ENCODE peak calls at places on chromosomes 3 and 15, in five cellular contexts. Q is heart left ventricle, C is left lung, S is AG10803, F is CD14-positive monocyte. X is an unnamed sample.

GRCh38 chr3:49616061-49616460 is 58.1 kb upstream of the APEH start:
- DNase-seq in Q (no peak), C (no peak), S (no peak), F (no peak), X (no peak)

GRCh38 chr15:40843885-40844542 is at the start of gene SPINT1:
- DNase-seq in Q (no peak), C (peak; percentile 90), S (no peak), F (no peak), X (peak; percentile 29)

GRCh38 chr15:77607894-77608261 is 24.8 kb downstream of the LINGO1 start:
- DNase-seq in Q (no peak), C (no peak), S (no peak), F (no peak), X (no peak)

GRCh38 chr3:56366641-56366984 is 101.7 kb downstream of the ERC2 start:
- DNase-seq in Q (no peak), C (no peak), S (no peak), F (no peak), X (no peak)

GRCh38 chr3:51975857-51976549 is 1.1 kb downstream of the ABHD14A start:
- DNase-seq in Q (peak; percentile 79), C (peak; percentile 87), S (peak; percentile 53), F (no peak), X (peak; percentile 53)

GRCh38 chr3:24605511-24605910 is 110.9 kb upstream of the THRB start:
- DNase-seq in Q (no peak), C (no peak), S (no peak), F (no peak), X (no peak)

GRCh38 chr15:26318689-26319088 is 454.2 kb downstream of the GABRB3 start:
- DNase-seq in Q (no peak), C (no peak), S (no peak), F (no peak), X (no peak)

GRCh38 chr3:55482496-55483195 is 4.5 kb downstream of the WNT5A start:
- DNase-seq in Q (no peak), C (no peak), S (peak; percentile 64), F (no peak), X (no peak)

GRCh38 chr3:71581981-71582611 is 1.4 kb downstream of the FOXP1 start:
- DNase-seq in Q (peak; percentile 63), C (peak; percentile 92), S (peak; percentile 33), F (peak; percentile 63), X (no peak)

GRCh38 chr3:185732782-185733181 is 92.1 kb downstream of the IGF2BP2 start:
- DNase-seq in Q (no peak), C (no peak), S (peak; percentile 86), F (no peak), X (no peak)

GRCh38 chr3:39412668-39413260 is 6.2 kb downstream of the RPSA start:
- DNase-seq in Q (no peak), C (no peak), S (no peak), F (no peak), X (no peak)

GRCh38 chr3:3200632-3201212 is 21.2 kb upstream of the CRBN start:
- DNase-seq in Q (peak; percentile 53), C (no peak), S (peak; percentile 61), F (no peak), X (peak; percentile 84)

GRCh38 chr15:61613729-61614128 is 384.6 kb upstream of the RORA start:
- DNase-seq in Q (no peak), C (no peak), S (peak; percentile 20), F (no peak), X (no peak)

GRCh38 chr3:149535395-149535685 is 60.8 kb downstream of the TM4SF4 start:
- DNase-seq in Q (no peak), C (no peak), S (no peak), F (no peak), X (no peak)

GRCh38 chr15:98850991-98851776 is 156.4 kb downstream of the PGPEP1L start:
- DNase-seq in Q (peak; percentile 73), C (peak; percentile 89), S (peak; percentile 73), F (peak; percentile 68), X (peak; percentile 83)

GRCh38 chr15:33587773-33588172 is 277.0 kb downstream of the RYR3 start:
- DNase-seq in Q (no peak), C (no peak), S (peak; percentile 97), F (no peak), X (no peak)

GRCh38 chr3:128489860-128490649 is 2.9 kb downstream of the GATA2 start:
- DNase-seq in Q (no peak), C (peak; percentile 82), S (no peak), F (no peak), X (no peak)

GRCh38 chr3:122299872-122300460 is 25.1 kb upstream of the CSTA start:
- DNase-seq in Q (no peak), C (no peak), S (no peak), F (no peak), X (peak; percentile 73)

GRCh38 chr15:36232491-36232890 is 346.9 kb upstream of the CDIN1 start:
- DNase-seq in Q (no peak), C (no peak), S (no peak), F (no peak), X (no peak)

GRCh38 chr3:62028236-62028635 is 345.1 kb downstream of the FEZF2 start:
- DNase-seq in Q (no peak), C (no peak), S (no peak), F (no peak), X (no peak)

GRCh38 chr3:168312991-168313390 is 217.3 kb upstream of the GOLIM4 start:
- DNase-seq in Q (no peak), C (no peak), S (no peak), F (no peak), X (no peak)

GRCh38 chr3:81302045-81302444 is 459.4 kb downstream of the GBE1 start:
- DNase-seq in Q (no peak), C (no peak), S (peak; percentile 58), F (no peak), X (peak; percentile 48)

GRCh38 chr3:153624310-153625030 is 462.4 kb downstream of the RAP2B start:
- DNase-seq in Q (no peak), C (no peak), S (no peak), F (no peak), X (peak; percentile 19)

GRCh38 chr15:46703871-46704637 is 1013.3 kb upstream of the SEMA6D start:
- DNase-seq in Q (no peak), C (no peak), S (no peak), F (no peak), X (peak; percentile 79)

GRCh38 chr3:149902498-149903139 is 68.1 kb downstream of the PFN2 start:
- DNase-seq in Q (no peak), C (no peak), S (no peak), F (no peak), X (no peak)

GRCh38 chr15:57429098-57429497 is 52.8 kb downstream of the CGNL1 start:
- DNase-seq in Q (no peak), C (no peak), S (no peak), F (no peak), X (no peak)

GRCh38 chr3:65466300-65466988 is 572.3 kb downstream of the MAGI1 start:
- DNase-seq in Q (no peak), C (no peak), S (no peak), F (no peak), X (no peak)
- TF ChIP-seq CTCF in Q (no peak), C (no peak), S (no peak), F (no peak), X (no peak)

GRCh38 chr15:70912187-70912586 is 19.6 kb downstream of the LRRC49 start:
- DNase-seq in Q (no peak), C (no peak), S (no peak), F (no peak), X (no peak)

GRCh38 chr15:70916531-70916930 is 23.9 kb downstream of the LRRC49 start:
- DNase-seq in Q (no peak), C (no peak), S (no peak), F (no peak), X (no peak)

GRCh38 chr15:70907784-70908471 is 15.3 kb downstream of the LRRC49 start:
- DNase-seq in Q (no peak), C (no peak), S (no peak), F (no peak), X (no peak)

GRCh38 chr15:70906842-70907241 is 14.2 kb downstream of the LRRC49 start:
- DNase-seq in Q (no peak), C (no peak), S (peak; percentile 48), F (no peak), X (no peak)

GRCh38 chr15:70910958-70911357 is 18.3 kb downstream of the LRRC49 start:
- DNase-seq in Q (no peak), C (no peak), S (no peak), F (no peak), X (no peak)
- TF ChIP-seq CTCF in Q (no peak), C (no peak), S (no peak), F (no peak), X (no peak)

DNA sequence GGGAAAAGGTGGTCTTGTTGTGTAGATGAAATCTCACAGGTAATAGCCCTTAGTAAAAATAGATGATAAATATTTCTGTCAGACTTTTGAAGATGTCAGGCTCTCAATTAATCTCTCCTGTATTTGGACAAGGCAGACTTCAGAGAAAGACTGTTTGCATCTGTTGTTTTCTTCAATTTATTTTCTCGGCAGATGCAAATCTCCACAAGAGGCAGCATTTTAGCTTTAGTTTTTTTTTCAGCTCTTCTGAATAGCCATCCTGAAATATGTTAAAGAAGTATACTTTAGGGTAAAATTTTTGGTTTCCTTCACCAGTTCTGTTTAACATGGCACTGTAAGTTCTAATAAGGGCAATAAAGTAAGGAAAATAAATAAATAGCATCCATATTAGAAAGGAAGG is 685.1 kb downstream of the SI start:
- DNase-seq in Q (no peak), C (no peak), S (no peak), F (no peak), X (no peak)
- TF ChIP-seq CTCF in Q (no peak), C (no peak), S (no peak), F (no peak), X (no peak)

DNA sequence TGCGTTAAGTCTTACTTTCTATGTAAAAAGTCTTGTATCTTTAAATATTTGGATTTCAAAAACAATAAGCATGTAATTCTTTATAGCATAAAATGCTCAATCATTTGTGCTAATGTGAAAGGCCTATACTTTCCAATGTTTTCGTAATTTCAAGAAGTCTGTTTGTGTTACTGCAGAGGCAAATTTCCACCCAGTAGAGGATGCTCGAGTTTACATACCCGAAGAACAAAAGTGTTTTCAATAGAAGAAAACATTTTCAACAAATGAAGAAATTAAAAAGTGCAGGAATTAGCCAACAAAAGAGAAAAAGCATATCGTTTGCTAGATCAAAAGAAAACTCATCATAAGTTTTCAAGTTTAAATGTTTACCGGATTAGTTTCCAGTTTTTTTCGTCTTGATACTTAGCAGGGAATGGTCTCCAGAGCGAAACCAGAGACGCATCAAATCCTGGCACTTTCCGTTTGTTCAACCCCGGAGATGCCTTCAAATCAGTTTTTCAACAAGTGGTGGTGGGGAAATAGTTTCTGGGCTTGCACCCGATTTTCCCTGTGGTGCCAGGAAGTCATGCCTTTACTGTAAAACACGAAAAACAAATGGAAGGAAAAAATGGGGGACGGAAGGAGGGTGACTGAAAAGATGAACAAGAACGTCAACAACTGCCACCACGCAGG is 1.0 kb downstream of the CGGBP1 start:
- DNase-seq in Q (no peak), C (no peak), S (peak; percentile 33), F (no peak), X (peak; percentile 9)
- TF ChIP-seq CTCF in Q (no peak), C (peak; percentile 19), S (peak; percentile 46), F (no peak), X (no peak)

X was measured in GM12865.